ENCODE peak calls at places on chromosomes 6 and 20, in seven cellular contexts. T is HepG2, Q is SK-N-SH, Z is HCT116, B is H1, D is K562, A is GM12878. I is an unnamed sample.

GRCh38 chr6:163585932-163586437 is 171.5 kb downstream of the QKI start:
- DNase-seq in B (no peak), A (no peak), Q (no peak), D (peak), T (no peak), Z (peak), I (no peak)

GRCh38 chr6:44128020-44128917 is 915 bp downstream of the TMEM63B start:
- DNase-seq in Q (peak), B (peak), A (no peak), Z (no peak), T (peak), D (peak), I (peak)

GRCh38 chr6:25991785-25992412 is 29.3 kb downstream of the TRIM38 start:
- DNase-seq in B (peak), Z (no peak), D (peak), A (peak), Q (peak), T (peak), I (peak)

GRCh38 chr6:69019832-69020231 is 384.8 kb downstream of the ADGRB3 start:
- DNase-seq in D (no peak), T (no peak), A (no peak), Z (no peak), B (no peak), Q (no peak), I (no peak)

GRCh38 chr6:141667580-141668309 is 465.0 kb upstream of the GJE1 start:
- DNase-seq in Z (no peak), D (no peak), B (no peak), T (no peak), A (no peak), Q (no peak), I (no peak)

GRCh38 chr6:158955265-158955664 is 44.7 kb downstream of the RSPH3 start:
- DNase-seq in Z (no peak), D (no peak), Q (no peak), A (no peak), B (no peak), T (no peak), I (no peak)

GRCh38 chr6:162363757-162364156 is 363.8 kb downstream of the PRKN start:
- DNase-seq in D (peak), A (no peak), B (no peak), Z (no peak), T (peak), Q (no peak), I (no peak)

GRCh38 chr6:143579703-143580102 is 68.2 kb upstream of the FUCA2 start:
- DNase-seq in Q (no peak), D (no peak), Z (no peak), B (no peak), T (no peak), A (no peak), I (no peak)

GRCh38 chr20:24959591-24960301 is 10.7 kb downstream of the CST7 start:
- DNase-seq in T (no peak), Z (no peak), D (no peak), A (no peak), B (no peak), Q (no peak), I (no peak)

GRCh38 chr6:293185-294174 is 1.2 kb downstream of the DUSP22 start:
- DNase-seq in Q (no peak), D (no peak), A (no peak), B (peak), T (no peak), Z (no peak), I (no peak)

GRCh38 chr6:70079241-70079640 is 212.9 kb downstream of the COL19A1 start:
- DNase-seq in B (no peak), A (no peak), Z (no peak), D (no peak), T (no peak), Q (no peak), I (no peak)

GRCh38 chr20:41534842-41535241 is 83.3 kb downstream of the CHD6 start:
- DNase-seq in D (peak), Q (no peak), T (no peak), A (no peak), B (no peak), Z (no peak), I (no peak)

GRCh38 chr6:134090591-134090990 is 38.2 kb upstream of the SLC2A12 start:
- DNase-seq in Q (no peak), D (no peak), B (no peak), Z (no peak), T (no peak), A (no peak), I (no peak)

GRCh38 chr6:11428895-11429294 is 108.7 kb upstream of the TMEM170B start:
- DNase-seq in D (no peak), Q (no peak), A (peak), B (no peak), Z (no peak), T (peak), I (peak)

GRCh38 chr6:74075323-74075722 is 379.3 kb downstream of the CD109 start:
- DNase-seq in B (no peak), D (no peak), A (no peak), T (no peak), Q (no peak), Z (no peak), I (no peak)

GRCh38 chr6:71349976-71350615 is 61.5 kb downstream of the OGFRL1 start:
- DNase-seq in Z (no peak), D (no peak), A (no peak), Q (no peak), T (no peak), B (no peak), I (no peak)

GRCh38 chr6:56387621-56388413 is 140.4 kb upstream of the COL21A1 start:
- DNase-seq in D (peak), Z (no peak), T (peak), Q (no peak), B (no peak), A (no peak), I (peak)

GRCh38 chr6:89951574-89952360 is 57.5 kb downstream of the GJA10 start:
- DNase-seq in A (no peak), Q (no peak), T (peak), D (no peak), Z (no peak), B (no peak), I (no peak)

GRCh38 chr20:13007596-13007995 is 1.2 kb upstream of the SPTLC3 start:
- DNase-seq in A (no peak), T (no peak), D (no peak), B (no peak), Q (no peak), Z (no peak), I (no peak)

GRCh38 chr6:42403415-42403814 is 48.3 kb downstream of the TRERF1 start:
- DNase-seq in B (no peak), D (no peak), Q (no peak), T (no peak), A (no peak), Z (no peak), I (no peak)

GRCh38 chr20:4800676-4801449 is 79.2 kb downstream of the PRND start:
- DNase-seq in A (no peak), B (no peak), Q (no peak), Z (no peak), D (no peak), T (no peak), I (no peak)

DNA sequence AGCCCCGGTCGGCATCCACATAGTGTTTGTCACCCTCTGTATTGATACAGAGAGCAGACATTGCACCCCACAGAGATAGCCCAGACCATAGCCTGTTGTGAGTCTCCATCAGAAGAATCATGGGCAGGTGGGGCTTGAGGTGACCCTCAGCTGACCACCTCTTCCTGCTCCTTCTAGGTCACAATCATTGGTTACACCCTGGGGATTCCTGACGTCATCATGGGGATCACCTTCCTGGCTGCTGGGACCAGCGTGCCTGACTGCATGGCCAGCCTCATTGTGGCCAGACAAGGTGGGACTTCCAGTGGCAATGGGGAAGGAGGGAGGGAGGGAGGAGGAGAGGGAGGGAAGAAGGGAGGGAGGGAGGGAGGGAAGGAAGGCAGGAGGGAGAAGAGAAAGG is 61.4 kb upstream of the RIN2 start:
- DNase-seq in Z (no peak), A (no peak), Q (no peak), T (no peak), D (no peak), B (no peak), I (no peak)
- TF ChIP-seq JUND in Z (no peak), A (no peak), Q (no peak), T (no peak), D (no peak), B (no peak), I (no peak)

GRCh38 chr20:49713779-49714712 is at the start of gene B4GALT5:
- DNase-seq in Z (peak), Q (peak), A (no peak), D (peak), B (peak), T (peak), I (peak)
- TF ChIP-seq JUND in Z (no peak), Q (peak), A (no peak), D (peak), B (peak), T (peak), I (no peak)

GRCh38 chr20:59744756-59745155 is 140.4 kb downstream of the PHACTR3 start:
- DNase-seq in Z (no peak), T (no peak), B (no peak), A (no peak), D (no peak), Q (no peak), I (no peak)
- TF ChIP-seq JUND in Z (no peak), T (no peak), B (no peak), A (no peak), D (no peak), Q (no peak), I (no peak)

GRCh38 chr6:22709804-22710203 is 140.4 kb downstream of the HDGFL1 start:
- DNase-seq in T (no peak), B (no peak), Q (no peak), D (no peak), Z (no peak), A (no peak), I (no peak)
- TF ChIP-seq JUND in T (no peak), B (no peak), Q (no peak), D (no peak), Z (no peak), A (no peak), I (no peak)

DNA sequence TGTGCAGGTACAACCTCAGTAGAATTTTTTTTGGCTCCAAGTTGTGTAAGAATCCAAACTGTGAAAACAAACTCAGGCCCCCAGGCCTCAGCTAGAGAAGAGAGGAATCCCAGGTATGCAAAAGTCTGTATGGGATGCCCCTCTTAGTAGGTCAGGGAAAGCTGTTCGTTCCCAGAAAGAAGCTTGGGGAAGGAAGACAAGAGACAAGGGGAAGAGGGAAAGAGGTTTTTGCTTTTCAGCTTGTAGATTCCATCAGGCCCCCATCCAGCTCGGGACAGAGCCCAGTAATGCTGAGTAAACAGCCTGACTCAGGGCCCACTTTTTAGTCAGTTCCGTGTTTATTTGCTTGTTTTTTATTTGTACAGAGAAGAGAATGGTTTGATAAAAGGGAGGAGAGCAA is 184.4 kb upstream of the FOXA2 start:
- DNase-seq in Z (no peak), B (no peak), A (no peak), T (no peak), D (no peak), Q (no peak), I (no peak)
- TF ChIP-seq JUND in Z (no peak), B (no peak), A (no peak), T (no peak), D (no peak), Q (no peak), I (no peak)

DNA sequence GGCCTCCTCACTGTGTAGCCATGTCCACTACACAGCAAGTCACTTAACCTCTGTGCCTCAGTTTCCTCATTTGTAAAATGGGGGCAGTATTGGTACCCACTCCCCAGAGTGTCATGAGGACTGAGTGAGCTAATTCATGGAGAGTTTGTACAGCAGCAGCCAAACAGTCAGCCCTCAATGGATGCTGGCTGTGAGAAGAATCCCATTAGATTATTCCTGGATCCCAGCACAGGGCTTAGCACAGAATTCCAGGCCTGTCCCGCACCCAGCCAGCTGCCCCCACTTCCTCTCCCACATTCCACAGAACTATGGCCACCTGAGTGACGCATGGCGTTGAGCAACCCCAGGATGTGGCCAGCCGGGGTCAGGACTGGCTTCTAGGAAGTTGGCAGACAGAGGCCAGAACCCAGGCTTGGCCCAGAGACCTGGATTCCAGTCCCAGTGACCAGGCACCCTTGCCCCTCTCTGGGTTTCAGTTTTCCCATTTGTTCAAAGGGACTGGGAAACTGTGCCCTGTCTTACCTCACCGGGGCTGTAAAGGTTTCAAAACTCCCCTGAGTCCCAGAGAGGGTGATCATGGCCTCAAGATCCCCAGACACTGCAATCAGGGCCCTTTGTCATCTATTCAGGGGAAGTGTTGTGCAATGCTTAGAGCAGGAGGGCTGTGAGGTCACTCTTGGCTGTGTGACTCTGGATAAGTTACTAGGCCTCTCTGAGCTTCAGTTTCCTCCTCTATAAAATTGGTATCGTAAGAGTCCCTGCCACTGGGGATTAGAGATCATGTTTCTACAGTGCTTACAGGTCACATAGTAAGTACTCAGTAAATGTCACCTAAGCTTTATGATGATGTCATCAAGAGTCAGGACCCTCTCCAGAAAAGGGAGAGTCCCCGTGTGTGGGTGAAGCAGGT is 3.0 kb upstream of the TGM2 start:
- DNase-seq in Z (no peak), D (no peak), A (no peak), B (no peak), Q (no peak), T (peak), I (no peak)
- TF ChIP-seq JUND in Z (no peak), D (no peak), A (no peak), B (no peak), Q (peak), T (peak), I (no peak)